ENCODE peak calls at places on chromosomes 1 and 21, in eight cellular contexts. O is K562, E is body of pancreas, K is PC-3, N is heart left ventricle, Z is upper lobe of right lung, G is gastrocnemius medialis, W is GM12878. U is an unnamed sample.

GRCh38 chr1:46677339-46677738 is 5.7 kb downstream of the TEX38 start:
- ATAC-seq in W (no peak), G (no peak), K (no peak), E (no peak), Z (no peak), N (no peak), O (no peak), U (no peak)

GRCh38 chr1:66207484-66207883 is 326.5 kb upstream of the SGIP1 start:
- ATAC-seq in O (no peak), W (no peak), E (no peak), Z (no peak), K (peak; percentile 48), N (peak; percentile 98), G (peak; percentile 91), U (no peak)

GRCh38 chr1:1924849-1925248 is 5.8 kb upstream of the TMEM52 start:
- ATAC-seq in O (no peak), Z (no peak), K (no peak), N (no peak), G (no peak), E (no peak), W (no peak), U (no peak)

GRCh38 chr1:61156576-61157239 is 74.3 kb downstream of the NFIA start:
- ATAC-seq in W (no peak), N (no peak), O (peak; percentile 75), K (no peak), Z (no peak), E (no peak), G (no peak), U (no peak)

GRCh38 chr1:163174524-163175437 is 27.9 kb downstream of the RGS5 start:
- ATAC-seq in Z (peak; percentile 65), O (peak; percentile 90), E (peak; percentile 68), W (peak; percentile 76), G (no peak), K (peak; percentile 50), N (peak; percentile 84), U (peak; percentile 64)

GRCh38 chr1:225418598-225418997 is 9.2 kb downstream of the LBR start:
- ATAC-seq in O (no peak), Z (no peak), N (no peak), G (no peak), W (no peak), K (peak; percentile 48), E (no peak), U (no peak)

GRCh38 chr1:54053745-54054437 is 483 bp downstream of the TCEANC2 start:
- ATAC-seq in N (peak; percentile 7), O (peak; percentile 8), Z (no peak), G (peak; percentile 11), K (peak; percentile 2), W (peak; percentile 1), E (no peak), U (no peak)

GRCh38 chr1:219310181-219310728 is 136.6 kb downstream of the LYPLAL1 start:
- ATAC-seq in K (no peak), O (no peak), W (no peak), E (no peak), G (no peak), Z (peak; percentile 86), N (no peak), U (no peak)

GRCh38 chr21:39034590-39035536 is 148.4 kb downstream of the PSMG1 start:
- ATAC-seq in E (no peak), Z (no peak), N (no peak), K (no peak), G (no peak), O (no peak), W (no peak), U (no peak)

GRCh38 chr21:35386491-35387079 is 337.5 kb upstream of the RUNX1 start:
- ATAC-seq in G (no peak), Z (no peak), W (no peak), N (no peak), O (no peak), K (no peak), E (no peak), U (no peak)

GRCh38 chr1:236058141-236058626 is 6.7 kb downstream of the NID1 start:
- ATAC-seq in W (peak; percentile 92), N (no peak), Z (no peak), G (no peak), E (no peak), O (no peak), K (no peak), U (no peak)

GRCh38 chr1:171142081-171142450 is 43.0 kb upstream of the FMO2 start:
- ATAC-seq in O (no peak), K (no peak), Z (peak; percentile 49), N (peak; percentile 82), W (no peak), G (peak; percentile 82), E (peak; percentile 69), U (peak; percentile 86)

GRCh38 chr1:94438692-94439276 is 20.6 kb downstream of the ABCD3 start:
- ATAC-seq in Z (no peak), K (no peak), N (no peak), G (no peak), E (no peak), O (no peak), W (no peak), U (no peak)

GRCh38 chr1:94434339-94435092 is 16.3 kb downstream of the ABCD3 start:
- ATAC-seq in O (no peak), Z (no peak), G (no peak), W (no peak), N (no peak), E (no peak), K (no peak), U (no peak)

DNA sequence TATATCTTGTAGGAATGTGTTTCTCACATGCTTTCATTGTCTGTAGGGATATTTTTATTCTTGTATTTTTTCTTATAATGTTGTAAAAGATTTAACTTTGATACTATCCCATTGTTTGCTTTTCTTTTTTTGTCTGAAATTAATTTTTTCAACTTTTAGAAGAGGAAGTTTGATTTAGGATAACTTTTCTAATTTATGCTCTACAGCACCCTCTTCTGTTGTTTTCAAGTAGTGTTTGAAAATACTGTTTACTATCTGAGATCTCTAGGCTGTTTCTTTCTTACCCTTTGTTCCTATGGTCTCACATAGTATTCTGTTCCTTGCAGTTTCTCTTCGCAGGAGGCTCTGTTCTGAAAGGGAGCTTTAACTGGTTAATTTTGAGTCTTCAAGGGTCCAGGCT is 21.9 kb downstream of the ABCD3 start:
- ATAC-seq in G (no peak), E (no peak), N (no peak), K (no peak), Z (no peak), W (no peak), O (no peak), U (no peak)
- TF ChIP-seq CTCF in G (no peak), E (no peak), N (no peak), K (peak; percentile 38), Z (no peak), W (peak; percentile 6), O (no peak), U (no peak)

GRCh38 chr1:161768461-161768860 is 2.3 kb downstream of the ATF6 start:
- ATAC-seq in O (no peak), N (no peak), E (no peak), W (no peak), Z (no peak), K (no peak), G (no peak), U (no peak)

GRCh38 chr1:161768986-161769672 is 3.0 kb downstream of the ATF6 start:
- ATAC-seq in N (no peak), Z (no peak), E (no peak), K (peak; percentile 38), W (no peak), G (no peak), O (no peak), U (no peak)

GRCh38 chr1:161766102-161766981 is at the start of gene ATF6:
- ATAC-seq in K (peak; percentile 66), Z (peak; percentile 97), E (peak; percentile 94), N (peak; percentile 93), W (peak; percentile 76), O (peak; percentile 79), G (peak; percentile 96), U (peak; percentile 88)

GRCh38 chr1:161763522-161764098 is 2.5 kb upstream of the ATF6 start:
- ATAC-seq in N (no peak), G (no peak), W (peak; percentile 35), E (no peak), Z (no peak), K (peak; percentile 15), O (peak; percentile 69), U (no peak)
- TF ChIP-seq CTCF in N (peak; percentile 29), G (no peak), W (peak; percentile 60), E (peak; percentile 31), Z (peak; percentile 56), K (peak; percentile 92), O (peak; percentile 57), U (peak; percentile 41)

GRCh38 chr1:81780705-81781454 is 19.9 kb upstream of the ADGRL2 start:
- ATAC-seq in K (no peak), E (no peak), W (no peak), G (no peak), Z (no peak), N (no peak), O (no peak), U (no peak)

GRCh38 chr1:81781749-81782148 is 19.0 kb upstream of the ADGRL2 start:
- ATAC-seq in W (no peak), N (no peak), E (no peak), Z (no peak), K (no peak), G (no peak), O (no peak), U (no peak)
- TF ChIP-seq CTCF in W (no peak), N (no peak), E (no peak), Z (no peak), K (no peak), G (no peak), O (no peak), U (no peak)

DNA sequence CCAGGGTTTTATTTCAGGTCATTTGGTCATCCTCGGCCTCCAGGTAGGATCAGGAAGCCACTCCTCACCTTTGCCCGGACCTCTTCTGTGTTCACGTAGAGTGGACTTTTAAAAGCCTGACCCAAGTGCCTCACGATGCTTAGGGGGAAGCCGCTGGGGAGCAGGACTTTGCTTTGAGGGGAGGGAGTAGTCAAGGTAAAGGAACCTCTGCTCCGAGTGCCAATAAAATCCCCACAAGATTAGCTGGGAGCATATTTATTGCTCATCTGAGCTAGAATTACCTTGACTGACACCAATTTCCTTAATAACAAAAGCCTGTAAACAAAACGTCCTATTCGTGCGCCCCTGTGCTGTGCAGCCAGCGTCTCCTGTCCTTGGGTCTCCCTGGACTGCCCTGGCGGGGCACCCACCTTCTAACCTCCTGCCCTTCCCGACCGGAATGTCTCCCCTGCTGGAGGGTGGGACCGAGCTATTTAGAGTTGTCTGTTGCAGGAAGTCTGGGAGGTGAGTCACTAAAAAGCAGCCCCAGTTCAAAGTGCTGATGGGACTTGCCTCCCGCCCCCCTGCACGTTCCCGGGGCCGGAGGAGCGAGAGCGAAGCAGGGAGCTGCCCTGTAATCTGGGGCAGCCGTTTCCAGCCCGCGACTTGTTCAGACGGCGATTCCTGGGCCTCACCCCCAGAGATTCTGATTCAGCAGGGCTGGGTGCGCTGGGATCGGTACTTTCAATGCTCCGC is 818 bp upstream of the DHRS3 start:
- ATAC-seq in Z (peak; percentile 48), K (peak; percentile 43), G (peak; percentile 21), N (peak; percentile 72), E (peak; percentile 21), O (peak; percentile 57), W (peak; percentile 17), U (peak; percentile 65)
- TF ChIP-seq CTCF in Z (no peak), K (no peak), G (no peak), N (no peak), E (no peak), O (no peak), W (no peak), U (peak; percentile 50)